ENCODE peak calls at places on chromosomes 4 and X, in ten cellular contexts. Y, U, Z, J, E, X, O, P, G and A are unnamed samples.

GRCh38 chrX:15376956-15377355 is 7.3 kb downstream of the VEGFD start:
- DNase-seq in Y (no peak), U (no peak), Z (no peak), J (no peak), E (no peak), X (no peak), O (no peak), P (peak; percentile 44), G (no peak), A (no peak)

GRCh38 chr4:184936071-184936470 is 82.2 kb upstream of the HELT start:
- DNase-seq in Y (no peak), U (no peak), Z (no peak), J (no peak), E (no peak), X (no peak), O (no peak), P (no peak), G (no peak), A (no peak)

GRCh38 chr4:8283631-8284121 is 14.1 kb downstream of the HTRA3 start:
- DNase-seq in Y (no peak), U (no peak), Z (no peak), J (no peak), E (peak; percentile 64), X (peak; percentile 28), O (no peak), P (no peak), G (no peak), A (no peak)

GRCh38 chr4:84573738-84574720 is 8.9 kb upstream of the CDS1 start:
- DNase-seq in Y (peak; percentile 35), U (no peak), Z (no peak), J (no peak), E (no peak), X (no peak), O (no peak), P (no peak), G (no peak), A (no peak)

GRCh38 chr4:158314756-158315487 is 104.6 kb downstream of the TMEM144 start:
- DNase-seq in Y (no peak), U (no peak), Z (no peak), J (no peak), E (no peak), X (no peak), O (no peak), P (peak; percentile 98), G (no peak), A (no peak)

GRCh38 chr4:124334119-124334518 is 378.4 kb downstream of the ANKRD50 start:
- DNase-seq in Y (peak; percentile 39), U (no peak), Z (peak; percentile 80), J (peak; percentile 68), E (no peak), X (peak; percentile 11), O (no peak), P (peak; percentile 89), G (no peak), A (peak; percentile 80)

GRCh38 chr4:110484767-110485166 is 8.8 kb downstream of the ENPEP start:
- DNase-seq in Y (peak; percentile 5), U (no peak), Z (no peak), J (no peak), E (peak; percentile 66), X (no peak), O (no peak), P (peak; percentile 65), G (no peak), A (peak; percentile 46)

GRCh38 chr4:37441231-37442061 is 196.9 kb downstream of the NWD2 start:
- DNase-seq in Y (no peak), U (no peak), Z (peak; percentile 50), J (no peak), E (no peak), X (no peak), O (no peak), P (no peak), G (no peak), A (peak; percentile 84)

GRCh38 chr4:84596826-84597225 is 13.9 kb downstream of the CDS1 start:
- DNase-seq in Y (peak; percentile 27), U (no peak), Z (no peak), J (no peak), E (no peak), X (peak; percentile 27), O (no peak), P (no peak), G (no peak), A (peak; percentile 55)

GRCh38 chr4:109560687-109561452 is 824 bp downstream of the MCUB start:
- DNase-seq in Y (peak; percentile 71), U (peak; percentile 69), Z (peak; percentile 44), J (peak; percentile 23), E (peak; percentile 57), X (peak; percentile 38), O (peak; percentile 63), P (peak; percentile 72), G (peak; percentile 75), A (peak; percentile 49)

GRCh38 chrX:69614896-69615295 is 1.0 kb upstream of the EDA start:
- DNase-seq in Y (no peak), U (no peak), Z (peak; percentile 1), J (no peak), E (no peak), X (no peak), O (no peak), P (peak; percentile 2), G (no peak), A (no peak)

GRCh38 chr4:24719615-24720014 is 75.8 kb upstream of the SOD3 start:
- DNase-seq in Y (no peak), U (no peak), Z (no peak), J (no peak), E (no peak), X (no peak), O (no peak), P (no peak), G (no peak), A (no peak)

GRCh38 chrX:24133280-24133679 is 16.2 kb upstream of the ZFX start:
- DNase-seq in Y (no peak), U (no peak), Z (no peak), J (no peak), E (no peak), X (no peak), O (no peak), P (no peak), G (no peak), A (no peak)

GRCh38 chr4:139988863-139989765 is 164.9 kb downstream of the MAML3 start:
- DNase-seq in Y (peak; percentile 75), U (no peak), Z (no peak), J (peak; percentile 27), E (no peak), X (no peak), O (no peak), P (peak; percentile 72), G (no peak), A (peak; percentile 75)

GRCh38 chr4:22474636-22475310 is 41.1 kb downstream of the ADGRA3 start:
- DNase-seq in Y (no peak), U (no peak), Z (no peak), J (no peak), E (no peak), X (no peak), O (no peak), P (no peak), G (no peak), A (no peak)

GRCh38 chr4:140426610-140427103 is 791 bp downstream of the CLGN start:
- DNase-seq in Y (peak; percentile 12), U (no peak), Z (no peak), J (peak; percentile 65), E (peak; percentile 47), X (peak; percentile 33), O (peak; percentile 2), P (no peak), G (no peak), A (peak; percentile 19)

GRCh38 chr4:5982156-5982973 is 35.9 kb downstream of the C4orf50 start:
- DNase-seq in Y (no peak), U (no peak), Z (no peak), J (no peak), E (no peak), X (no peak), O (no peak), P (no peak), G (no peak), A (no peak)